ENCODE peak calls at places on chromosome 16, in five cellular contexts. Q, M, U, E and T are unnamed samples.

GRCh38 chr16:49021136-49021535 is 260.5 kb downstream of the CBLN1 start:
- DNase-seq in Q (no peak), M (peak; percentile 3), U (peak; percentile 74), E (no peak), T (peak; percentile 38)

GRCh38 chr16:1264257-1265089 is 8.6 kb downstream of the TPSD1 start:
- DNase-seq in Q (no peak), M (no peak), U (no peak), E (no peak), T (no peak)

GRCh38 chr16:15524966-15525365 is 90.6 kb downstream of the BMERB1 start:
- DNase-seq in Q (no peak), M (no peak), U (no peak), E (no peak), T (no peak)

GRCh38 chr16:15434425-15435215 is at the start of gene BMERB1:
- DNase-seq in Q (peak; percentile 34), M (peak; percentile 57), U (peak; percentile 66), E (peak; percentile 11), T (peak; percentile 70)

GRCh38 chr16:49352923-49353322 is 20.7 kb upstream of the C16orf78 start:
- DNase-seq in Q (peak; percentile 17), M (no peak), U (no peak), E (no peak), T (no peak)

GRCh38 chr16:89378947-89379771 is 111.2 kb downstream of the ANKRD11 start:
- DNase-seq in Q (no peak), M (no peak), U (peak; percentile 81), E (no peak), T (peak; percentile 59)

GRCh38 chr16:87956771-87957279 is 5.6 kb downstream of the BANP start:
- DNase-seq in Q (peak; percentile 65), M (peak; percentile 30), U (peak; percentile 29), E (no peak), T (no peak)

GRCh38 chr16:84725481-84726078 is 25.8 kb downstream of the USP10 start:
- DNase-seq in Q (no peak), M (no peak), U (no peak), E (no peak), T (no peak)

GRCh38 chr16:70396209-70396904 is 42.5 kb downstream of the ST3GAL2 start:
- DNase-seq in Q (no peak), M (peak; percentile 30), U (peak; percentile 19), E (no peak), T (peak; percentile 52)

GRCh38 chr16:85262558-85263196 is 150.4 kb upstream of the CIBAR2 start:
- DNase-seq in Q (no peak), M (no peak), U (no peak), E (no peak), T (no peak)

GRCh38 chr16:88360999-88361398 is 21.8 kb upstream of the ZNF469 start:
- DNase-seq in Q (no peak), M (no peak), U (no peak), E (no peak), T (no peak)

GRCh38 chr16:23835390-23836077 is at the start of gene PRKCB:
- DNase-seq in Q (peak; percentile 92), M (no peak), U (peak; percentile 34), E (peak; percentile 85), T (peak; percentile 74)

GRCh38 chr16:85464342-85465305 is 148.5 kb upstream of the GSE1 start:
- DNase-seq in Q (no peak), M (no peak), U (no peak), E (no peak), T (no peak)